ENCODE peak calls at places on chromosome 13, in six cellular contexts. E, O, B, D, N and X are unnamed samples.

GRCh38 chr13:33751151-33751550 is 66.8 kb upstream of the RFC3 start:
- DNase-seq in E (peak; percentile 11), O (no peak), B (no peak), D (peak; percentile 46), N (peak; percentile 50), X (no peak)

GRCh38 chr13:26881154-26881553 is 120.6 kb upstream of the GPR12 start:
- DNase-seq in E (peak; percentile 72), O (no peak), B (peak; percentile 56), D (peak; percentile 47), N (peak; percentile 2), X (no peak)

GRCh38 chr13:23443110-23443509 is 9.6 kb upstream of the SACS start:
- DNase-seq in E (no peak), O (no peak), B (no peak), D (no peak), N (no peak), X (no peak)

GRCh38 chr13:20717581-20718542 is 14.4 kb downstream of the IL17D start:
- DNase-seq in E (no peak), O (no peak), B (no peak), D (no peak), N (no peak), X (no peak)

GRCh38 chr13:33279898-33280549 is 5.5 kb downstream of the STARD13 start:
- DNase-seq in E (peak; percentile 94), O (no peak), B (no peak), D (peak; percentile 71), N (peak; percentile 64), X (peak; percentile 69)

GRCh38 chr13:107205318-107206112 is 637.6 kb upstream of the ARGLU1 start:
- DNase-seq in E (peak; percentile 19), O (peak; percentile 39), B (peak; percentile 71), D (peak; percentile 66), N (peak; percentile 59), X (no peak)

GRCh38 chr13:51778407-51778806 is 25.6 kb downstream of the DHRS12 start:
- DNase-seq in E (no peak), O (no peak), B (no peak), D (no peak), N (no peak), X (no peak)

GRCh38 chr13:45068036-45069001 is 52.0 kb upstream of the GTF2F2 start:
- DNase-seq in E (no peak), O (no peak), B (no peak), D (no peak), N (no peak), X (no peak)

GRCh38 chr13:108185218-108185617 is 30.1 kb downstream of the LIG4 start:
- DNase-seq in E (no peak), O (no peak), B (no peak), D (no peak), N (no peak), X (no peak)

GRCh38 chr13:113460599-113460998 is 7.3 kb upstream of the ADPRHL1 start:
- DNase-seq in E (no peak), O (no peak), B (no peak), D (no peak), N (no peak), X (no peak)

GRCh38 chr13:31122143-31122542 is 39.6 kb downstream of the HSPH1 start:
- DNase-seq in E (no peak), O (no peak), B (no peak), D (no peak), N (no peak), X (no peak)

GRCh38 chr13:31121327-31122140 is 40.2 kb downstream of the HSPH1 start:
- DNase-seq in E (no peak), O (peak; percentile 5), B (no peak), D (no peak), N (peak; percentile 2), X (no peak)

GRCh38 chr13:31119966-31120733 is 41.6 kb downstream of the HSPH1 start:
- DNase-seq in E (no peak), O (no peak), B (no peak), D (peak; percentile 11), N (peak; percentile 28), X (no peak)

GRCh38 chr13:31122544-31123260 is 39.0 kb downstream of the HSPH1 start:
- DNase-seq in E (no peak), O (no peak), B (no peak), D (no peak), N (no peak), X (no peak)

GRCh38 chr13:31124225-31124624 is 37.5 kb downstream of the HSPH1 start:
- DNase-seq in E (no peak), O (no peak), B (no peak), D (no peak), N (no peak), X (no peak)
- H3K4me2 ChIP-seq in E (no peak overlapping the region), O (no peak overlapping the region), B (no peak overlapping the region), D (no peak overlapping the region), N (no peak overlapping the region), X (no peak overlapping the region)

DNA sequence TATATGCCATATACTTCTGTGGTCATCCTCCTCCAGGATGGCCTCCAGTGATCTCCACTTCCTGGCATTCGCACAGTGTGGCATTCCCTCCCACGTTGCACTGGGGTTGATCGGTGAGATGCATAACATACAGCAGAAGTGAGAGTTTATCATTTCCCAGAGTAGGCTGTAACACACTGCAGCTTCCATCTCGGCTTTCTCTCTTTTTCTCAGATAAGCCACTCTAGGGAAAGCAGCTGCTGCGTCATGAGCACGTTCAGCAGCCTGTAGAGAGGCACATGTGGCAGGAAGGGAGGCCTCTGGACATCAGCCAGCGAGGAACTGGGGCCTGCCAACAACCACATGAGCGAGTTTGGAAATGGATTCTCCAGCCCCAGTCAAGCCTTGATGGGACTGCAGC is 807.1 kb downstream of the DIAPH3 start:
- DNase-seq in E (no peak), O (no peak), B (no peak), D (peak; percentile 37), N (peak; percentile 74), X (no peak)
- H2AFZ ChIP-seq in E (no peak overlapping the region), O (no peak overlapping the region), B (no peak overlapping the region), D (no peak overlapping the region), N (peak overlapping the region; percentile 54), X (no peak overlapping the region)

DNA sequence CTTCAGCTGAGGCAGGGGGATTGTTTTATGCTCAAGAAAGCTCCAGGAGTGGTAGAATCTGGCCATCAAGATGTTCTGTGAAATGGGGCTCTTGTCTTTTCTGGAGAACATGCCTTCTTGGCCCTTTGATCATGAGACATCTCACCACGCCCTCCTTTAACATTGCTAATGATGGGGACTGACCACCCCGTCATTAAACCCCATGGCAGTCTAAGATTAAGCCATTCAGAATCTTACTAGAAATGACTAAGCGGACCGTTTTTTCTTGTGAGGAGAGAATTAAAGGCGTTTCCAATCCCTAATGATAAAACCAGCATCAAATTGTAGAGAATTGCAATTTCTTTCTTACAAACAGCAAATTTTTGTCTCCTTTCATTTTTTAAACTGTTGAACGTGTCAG is 89.4 kb downstream of the COL4A2 start:
- DNase-seq in E (no peak), O (no peak), B (no peak), D (no peak), N (no peak), X (no peak)
- H3K27ac ChIP-seq in E (peak overlapping the region; percentile 81), O (no peak overlapping the region), B (peak overlapping the region; percentile 40), D (peak overlapping the region; percentile 99), N (peak overlapping the region; percentile 93), X (no peak overlapping the region)

DNA sequence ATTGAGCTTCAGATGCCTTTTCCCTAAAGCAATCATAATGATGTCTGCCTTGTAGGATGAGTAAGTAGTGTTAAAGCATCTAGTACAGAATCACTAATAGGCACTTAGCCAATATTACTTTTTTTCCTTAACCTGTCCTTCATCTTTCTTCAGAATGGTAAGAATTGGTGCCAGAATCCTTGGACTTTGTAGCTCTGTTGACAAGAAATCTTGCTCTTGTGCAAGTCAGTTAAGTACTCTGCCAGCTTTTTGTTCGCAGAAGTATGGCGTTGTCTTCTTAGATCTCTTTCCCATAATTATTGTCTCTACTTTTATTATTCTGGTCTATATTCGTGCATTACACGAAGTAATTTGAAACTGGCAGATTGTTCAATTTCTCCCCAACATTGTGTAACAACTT is 554.5 kb downstream of the PCDH9 start:
- DNase-seq in E (no peak), O (no peak), B (no peak), D (no peak), N (peak; percentile 28), X (no peak)
- H3K4me2 ChIP-seq in E (no peak overlapping the region), O (no peak overlapping the region), B (no peak overlapping the region), D (no peak overlapping the region), N (no peak overlapping the region), X (no peak overlapping the region)

DNA sequence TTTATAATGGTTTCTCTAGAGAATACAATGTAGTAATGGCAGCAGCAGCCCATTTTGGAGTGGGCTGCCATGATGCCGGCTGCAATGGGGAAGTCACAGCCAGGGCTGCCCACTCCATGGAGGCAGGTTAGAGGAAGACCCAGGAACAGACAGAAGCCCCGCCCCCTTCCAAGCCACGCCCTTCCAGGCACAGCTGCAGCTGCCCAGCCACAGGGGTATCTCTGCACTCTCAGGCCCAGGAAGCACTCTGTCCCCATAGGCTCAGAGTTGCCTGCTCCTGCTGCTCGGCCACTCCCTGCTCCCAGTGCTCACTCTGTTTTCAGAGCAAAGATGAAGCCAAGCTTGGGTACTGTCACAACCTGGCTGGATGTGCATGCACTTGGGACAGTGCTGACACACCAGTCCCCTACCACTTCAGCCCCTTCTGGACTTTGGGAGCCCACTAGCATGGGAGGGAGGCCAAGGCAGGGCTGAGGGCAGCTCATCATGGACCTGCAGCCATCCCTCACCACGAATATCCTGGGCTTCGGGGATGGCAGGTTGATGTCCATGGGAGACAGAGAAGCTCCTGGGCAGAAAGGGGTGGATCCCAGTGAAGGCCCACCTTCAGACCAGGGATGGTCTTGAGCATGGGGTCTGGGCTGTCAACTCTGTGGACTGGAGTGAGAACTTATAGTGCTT is 1224.2 kb downstream of the SLITRK5 start:
- DNase-seq in E (no peak), O (no peak), B (no peak), D (no peak), N (no peak), X (no peak)
- H2AFZ ChIP-seq in E (no peak overlapping the region), O (no peak overlapping the region), B (no peak overlapping the region), D (no peak overlapping the region), N (no peak overlapping the region), X (no peak overlapping the region)